ENCODE peak calls at places on chromosomes 7 and 10, in four cellular contexts. S is K562, C is HepG2, K is GM12878. F is an unnamed sample.

GRCh38 chr7:47778153-47778661 is 170.1 kb downstream of the PKD1L1 start:
- DNase-seq in S (no peak), C (peak), K (no peak), F (no peak)

GRCh38 chr10:50540069-50540825 is 83.5 kb downstream of the SGMS1 start:
- DNase-seq in S (no peak), C (no peak), K (no peak), F (no peak)

GRCh38 chr7:1043552-1044188 is 676 bp upstream of the GPR146 start:
- DNase-seq in S (no peak), C (peak), K (no peak), F (no peak)

GRCh38 chr10:101014230-101014884 is 14.7 kb downstream of the LZTS2 start:
- DNase-seq in S (peak), C (no peak), K (no peak), F (peak)

GRCh38 chr10:500876-501275 is 188.6 kb downstream of the DIP2C start:
- DNase-seq in S (no peak), C (no peak), K (no peak), F (no peak)

GRCh38 chr10:5590816-5591215 is 66.1 kb downstream of the CALML3 start:
- DNase-seq in S (no peak), C (no peak), K (no peak), F (no peak)

GRCh38 chr7:54802114-54802513 is 43.1 kb upstream of the SEC61G start:
- DNase-seq in S (no peak), C (no peak), K (no peak), F (no peak)

GRCh38 chr7:159064816-159065130 is 79.9 kb downstream of the VIPR2 start:
- DNase-seq in S (no peak), C (no peak), K (no peak), F (no peak)

GRCh38 chr7:25615603-25616002 is 387.3 kb upstream of the NPVF start:
- DNase-seq in S (no peak), C (no peak), K (no peak), F (no peak)

GRCh38 chr7:133273221-133273620 is 20.3 kb downstream of the EXOC4 start:
- DNase-seq in S (no peak), C (no peak), K (no peak), F (no peak)

GRCh38 chr7:50607524-50608125 is 42.4 kb upstream of the DDC start:
- DNase-seq in S (no peak), C (no peak), K (no peak), F (no peak)

GRCh38 chr10:76111986-76112825 is 680.8 kb downstream of the LRMDA start:
- DNase-seq in S (peak), C (no peak), K (no peak), F (no peak)

GRCh38 chr10:14010083-14010551 is 320.6 kb downstream of the FRMD4A start:
- DNase-seq in S (no peak), C (no peak), K (no peak), F (no peak)

GRCh38 chr10:32981760-32982159 is 23.7 kb upstream of the ITGB1 start:
- DNase-seq in S (no peak), C (no peak), K (no peak), F (no peak)

GRCh38 chr10:121490906-121491519 is 107.2 kb downstream of the FGFR2 start:
- DNase-seq in S (no peak), C (no peak), K (no peak), F (no peak)

GRCh38 chr10:62831346-62831745 is 15.2 kb upstream of the EGR2 start:
- DNase-seq in S (no peak), C (no peak), K (no peak), F (no peak)

GRCh38 chr10:3658766-3659165 is 126.2 kb downstream of the KLF6 start:
- DNase-seq in S (no peak), C (peak), K (no peak), F (no peak)

GRCh38 chr7:91993976-91994375 is 53.3 kb downstream of the AKAP9 start:
- DNase-seq in S (no peak), C (no peak), K (no peak), F (no peak)

GRCh38 chr10:74750848-74751274 is 75.5 kb upstream of the KAT6B start:
- DNase-seq in S (no peak), C (no peak), K (peak), F (no peak)

GRCh38 chr7:40673285-40673684 is 538.5 kb downstream of the SUGCT start:
- DNase-seq in S (no peak), C (no peak), K (no peak), F (no peak)

DNA sequence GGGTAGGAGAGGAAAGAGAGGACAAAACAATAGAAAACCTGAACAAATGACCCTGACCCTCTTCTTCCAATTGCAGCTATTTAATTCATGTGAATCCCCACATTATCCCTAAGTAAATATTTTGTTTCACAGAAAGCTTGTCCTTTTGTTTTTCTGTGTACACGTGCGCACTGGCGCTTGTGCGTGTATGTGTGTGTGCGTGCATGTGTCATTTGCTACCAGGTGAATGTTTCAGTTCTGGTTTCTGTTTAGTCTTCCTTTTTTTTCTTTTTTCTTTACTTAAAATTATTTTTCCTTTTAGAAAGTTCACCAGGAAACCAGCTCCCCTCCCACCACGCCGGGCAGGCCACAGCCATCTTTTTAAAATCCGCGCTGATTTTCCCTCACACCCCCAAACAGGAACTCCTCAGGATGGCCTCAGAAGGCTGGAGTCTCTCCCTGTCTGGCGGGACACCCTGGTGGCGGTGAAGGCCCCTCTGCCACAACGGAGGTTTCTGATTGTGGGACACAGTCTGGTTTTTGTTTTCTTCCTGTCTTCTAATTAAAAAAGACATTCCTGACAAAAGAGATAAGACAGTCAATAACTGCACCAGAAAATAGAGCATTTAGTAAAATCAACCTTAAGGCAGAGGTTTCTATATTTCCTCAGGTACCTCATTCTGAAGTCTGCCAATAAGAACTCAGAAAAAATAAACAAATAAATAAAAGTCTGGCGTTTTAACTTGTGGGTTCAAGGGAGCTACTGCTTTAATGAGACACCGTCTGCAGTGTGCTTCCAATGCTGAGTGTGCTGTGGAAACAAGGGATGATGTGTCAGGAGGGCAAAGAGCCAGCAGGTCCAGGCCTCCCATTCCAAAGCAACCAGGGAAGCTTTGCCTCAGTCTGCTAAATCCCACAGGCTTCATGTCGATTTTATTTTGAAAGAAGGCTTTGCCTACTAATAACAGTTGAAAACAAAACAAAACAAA is 17.4 kb downstream of the IRF5 start:
- DNase-seq in S (no peak), C (no peak), K (no peak), F (no peak)
- TF ChIP-seq FOXK2 in S (no peak), C (no peak), K (no peak), F (no peak)

GRCh38 chr7:75533926-75534325 is 41.8 kb downstream of the SPDYE5 start:
- DNase-seq in S (no peak), C (no peak), K (no peak), F (no peak)

GRCh38 chr7:75534727-75535307 is 42.7 kb downstream of the SPDYE5 start:
- DNase-seq in S (no peak), C (no peak), K (peak), F (no peak)

GRCh38 chr7:75532639-75533038 is 40.5 kb downstream of the SPDYE5 start:
- DNase-seq in S (no peak), C (no peak), K (no peak), F (no peak)

GRCh38 chr7:75536491-75536890 is 44.4 kb downstream of the SPDYE5 start:
- DNase-seq in S (no peak), C (no peak), K (no peak), F (no peak)

DNA sequence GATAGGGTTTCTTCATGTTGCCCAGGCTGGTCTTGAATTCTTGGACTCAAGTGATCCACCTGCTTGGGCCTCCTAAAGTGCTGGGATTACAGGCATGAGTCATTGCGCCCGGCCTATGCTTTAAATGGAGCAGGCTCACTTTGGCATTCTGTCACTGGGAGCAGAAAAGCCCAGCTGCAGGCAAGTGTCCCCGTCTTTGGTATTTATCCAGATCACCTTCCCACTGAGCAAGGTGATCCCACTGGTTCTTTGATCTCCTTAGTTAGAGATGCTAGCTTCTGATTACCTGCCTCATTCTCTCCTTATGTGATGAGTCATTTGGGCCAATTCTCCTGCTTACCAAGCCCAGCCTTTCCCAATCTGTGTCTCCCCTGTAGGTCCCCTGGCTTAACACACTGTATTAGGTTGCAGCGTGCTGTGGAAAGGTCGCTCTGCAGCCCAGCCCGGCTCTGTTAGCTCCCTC is 39.3 kb downstream of the SPDYE5 start:
- DNase-seq in S (no peak), C (peak), K (no peak), F (peak)
- TF ChIP-seq BHLHE40 in S (no peak), C (no peak), K (no peak), F (no peak)

GRCh38 chr7:22002731-22003130 is 57.0 kb upstream of the CDCA7L start:
- DNase-seq in S (no peak), C (no peak), K (no peak), F (no peak)

GRCh38 chr7:21996641-21997040 is 50.9 kb upstream of the CDCA7L start:
- DNase-seq in S (no peak), C (no peak), K (no peak), F (no peak)

GRCh38 chr7:22005151-22005550 is 59.5 kb upstream of the CDCA7L start:
- DNase-seq in S (no peak), C (no peak), K (no peak), F (no peak)

GRCh38 chr7:21999896-22000295 is 54.2 kb upstream of the CDCA7L start:
- DNase-seq in S (no peak), C (no peak), K (no peak), F (no peak)

GRCh38 chr7:22001345-22002004 is 55.8 kb upstream of the CDCA7L start:
- DNase-seq in S (peak), C (peak), K (peak), F (peak)
- TF ChIP-seq TARDBP in S (no peak), C (no peak), K (no peak), F (no peak)

GRCh38 chr10:131035779-131036178 is 275.7 kb downstream of the TCERG1L start:
- DNase-seq in S (no peak), C (no peak), K (no peak), F (no peak)
- TF ChIP-seq FOXK2 in S (no peak), C (no peak), K (no peak), F (no peak)

F was measured in HEK293T.